ENCODE peak calls at places on chromosome 17, in six cellular contexts. O is NCI-H1930, X is ureter, C is G401, S is iPS-NIHi11, W is neuronal stem cell. U is an unnamed sample.

GRCh38 chr17:70539172-70539924 is 370.0 kb downstream of the KCNJ2 start:
- DNase-seq in O (no peak), X (no peak), C (no peak), S (peak; percentile 13), W (no peak), U (no peak)

GRCh38 chr17:9928601-9929341 is 23.7 kb upstream of the RCVRN start:
- DNase-seq in O (no peak), X (no peak), C (peak; percentile 87), S (peak; percentile 68), W (peak; percentile 46), U (no peak)

GRCh38 chr17:66177048-66177447 is 14.9 kb downstream of the CEP112 start:
- DNase-seq in O (no peak), X (no peak), C (no peak), S (no peak), W (no peak), U (no peak)

GRCh38 chr17:44917456-44917855 is 2.2 kb upstream of the GFAP start:
- DNase-seq in O (no peak), X (no peak), C (no peak), S (no peak), W (no peak), U (no peak)

GRCh38 chr17:65553009-65553645 is 8.3 kb downstream of the AXIN2 start:
- DNase-seq in O (no peak), X (no peak), C (no peak), S (no peak), W (no peak), U (no peak)

GRCh38 chr17:8341456-8341855 is 1.8 kb downstream of the ODF4 start:
- DNase-seq in O (no peak), X (no peak), C (no peak), S (peak; percentile 63), W (no peak), U (no peak)

GRCh38 chr17:57881783-57882291 is 32.0 kb upstream of the MRPS23 start:
- DNase-seq in O (no peak), X (no peak), C (no peak), S (no peak), W (no peak), U (no peak)

GRCh38 chr17:67059372-67059771 is 15.0 kb downstream of the CACNG1 start:
- DNase-seq in O (no peak), X (peak; percentile 35), C (peak; percentile 14), S (no peak), W (no peak), U (no peak)

GRCh38 chr17:48322060-48322459 is 108.0 kb downstream of the SKAP1 start:
- DNase-seq in O (no peak), X (no peak), C (no peak), S (no peak), W (no peak), U (no peak)

GRCh38 chr17:44348988-44349364 is 3.9 kb downstream of the GRN start:
- DNase-seq in O (no peak), X (no peak), C (no peak), S (no peak), W (no peak), U (no peak)

GRCh38 chr17:885971-886571 is 93.5 kb downstream of the NXN start:
- DNase-seq in O (no peak), X (peak; percentile 78), C (peak; percentile 46), S (no peak), W (no peak), U (no peak)

GRCh38 chr17:19362293-19363113 is at the start of gene B9D1:
- DNase-seq in O (peak; percentile 89), X (peak; percentile 95), C (peak; percentile 95), S (peak; percentile 97), W (peak; percentile 93), U (peak; percentile 88)

GRCh38 chr17:64216030-64216384 is 47.1 kb downstream of the TEX2 start:
- DNase-seq in O (no peak), X (no peak), C (no peak), S (no peak), W (no peak), U (no peak)

GRCh38 chr17:58747674-58748073 is 8.0 kb upstream of the PPM1E start:
- DNase-seq in O (no peak), X (no peak), C (no peak), S (no peak), W (no peak), U (no peak)

GRCh38 chr17:28744104-28744801 is 442 bp downstream of the TRAF4 start:
- DNase-seq in O (peak; percentile 36), X (no peak), C (no peak), S (peak; percentile 78), W (peak; percentile 83), U (peak; percentile 78)

GRCh38 chr17:10631048-10631700 is 25.9 kb downstream of the MYH3 start:
- DNase-seq in O (no peak), X (no peak), C (no peak), S (peak; percentile 66), W (no peak), U (no peak)

GRCh38 chr17:2883544-2884203 is 87.4 kb downstream of the RAP1GAP2 start:
- DNase-seq in O (peak; percentile 6), X (no peak), C (peak; percentile 36), S (no peak), W (no peak), U (no peak)

GRCh38 chr17:62746941-62747340 is 61.2 kb downstream of the MARCHF10 start:
- DNase-seq in O (no peak), X (no peak), C (no peak), S (no peak), W (no peak), U (no peak)

GRCh38 chr17:38564869-38565268 is 40.9 kb downstream of the SRCIN1 start:
- DNase-seq in O (no peak), X (no peak), C (no peak), S (no peak), W (no peak), U (no peak)

GRCh38 chr17:80942360-80943345 is 49.0 kb upstream of the CHMP6 start:
- DNase-seq in O (no peak), X (peak; percentile 96), C (peak; percentile 84), S (peak; percentile 35), W (no peak), U (no peak)